ENCODE peak calls at places on chromosomes 12 and 14, in six cellular contexts. M, D, S, J, L and Y are unnamed samples.
A peak's percentile ranks its signal among the peaks of the same experiment; 100 is the strongest.

GRCh38 chr12:13144266-13144828 is 40.9 kb upstream of the GSG1 start:
- DNase-seq in J (no peak), S (no peak), M (no peak), L (no peak), D (no peak), Y (no peak)

GRCh38 chr14:34368115-34368970 is 93.7 kb downstream of the SPTSSA start:
- DNase-seq in S (no peak), L (no peak), D (no peak), M (no peak), J (peak; percentile 10), Y (peak; percentile 69)

GRCh38 chr12:87848248-87848868 is 180.8 kb downstream of the C12orf50 start:
- DNase-seq in J (peak; percentile 82), D (no peak), L (no peak), M (peak; percentile 21), S (peak; percentile 7), Y (peak; percentile 18)

GRCh38 chr12:56635539-56636117 is 5.5 kb upstream of the BAZ2A start:
- DNase-seq in D (no peak), S (no peak), J (no peak), L (no peak), M (no peak), Y (no peak)

GRCh38 chr12:68884251-68884650 is 48.7 kb downstream of the CPM start:
- DNase-seq in L (no peak), D (no peak), M (no peak), J (no peak), S (peak; percentile 17), Y (no peak)

GRCh38 chr12:2536724-2537123 is 258.0 kb upstream of the FKBP4 start:
- DNase-seq in L (no peak), S (no peak), J (no peak), M (no peak), D (no peak), Y (no peak)

GRCh38 chr14:60637490-60638452 is 11.5 kb downstream of the SIX1 start:
- DNase-seq in S (peak; percentile 21), J (peak; percentile 53), M (no peak), D (no peak), L (no peak), Y (no peak)

GRCh38 chr14:69355955-69356321 is 42.2 kb downstream of the ERH start:
- DNase-seq in J (peak; percentile 78), S (peak; percentile 23), D (peak; percentile 83), M (no peak), L (no peak), Y (no peak)

GRCh38 chr12:54207539-54208267 is 18.9 kb upstream of the SMUG1 start:
- DNase-seq in M (peak; percentile 81), L (peak; percentile 73), J (peak; percentile 37), D (peak; percentile 78), S (peak; percentile 41), Y (peak; percentile 75)

GRCh38 chr14:94886931-94887330 is 117.0 kb upstream of the GSC start:
- DNase-seq in J (no peak), D (no peak), L (no peak), S (no peak), M (no peak), Y (no peak)

GRCh38 chr12:12327802-12328201 is 22.2 kb downstream of the MANSC1 start:
- DNase-seq in L (no peak), M (peak; percentile 55), J (peak; percentile 73), D (no peak), S (peak; percentile 35), Y (no peak)

GRCh38 chr14:56482306-56482705 is 97.3 kb upstream of the TMEM260 start:
- DNase-seq in L (no peak), S (no peak), J (peak; percentile 9), D (no peak), M (peak; percentile 17), Y (no peak)

GRCh38 chr12:43293396-43293795 is 258.6 kb downstream of the ADAMTS20 start:
- DNase-seq in J (no peak), D (no peak), M (no peak), S (no peak), L (no peak), Y (no peak)

GRCh38 chr14:102982852-102983470 is 60.5 kb downstream of the AMN start:
- DNase-seq in L (no peak), D (no peak), S (no peak), J (no peak), M (peak; percentile 28), Y (no peak)

GRCh38 chr12:111360325-111360930 is 8.5 kb downstream of the PHETA1 start:
- DNase-seq in L (no peak), S (no peak), D (no peak), M (no peak), J (no peak), Y (no peak)

GRCh38 chr14:53956427-53957201 is at the start of gene BMP4:
- DNase-seq in S (peak; percentile 70), J (peak; percentile 30), D (peak; percentile 88), M (no peak), L (peak; percentile 75), Y (peak; percentile 91)

GRCh38 chr12:76085159-76085868 is 829 bp upstream of the NAP1L1 start:
- DNase-seq in D (no peak), L (no peak), M (no peak), S (no peak), J (peak; percentile 77), Y (peak; percentile 26)
- TF ChIP-seq CTCF in D (no peak), L (peak; percentile 25), M (peak; percentile 46), S (no peak), J (peak; percentile 36), Y (no peak)

GRCh38 chr12:116150452-116150851 is 127.0 kb downstream of the MED13L start:
- DNase-seq in L (no peak), S (no peak), J (no peak), M (no peak), D (no peak), Y (no peak)
- H3K4me1 ChIP-seq in L (peaks cover 50% of the 10 kb centered on the region), S (peaks cover 4% of the 10 kb centered on the region), J (peaks cover 13% of the 10 kb centered on the region), M (peaks cover 54% of the 10 kb centered on the region), D (no peaks in the 10 kb centered on the region), Y (no peaks in the 10 kb centered on the region)

GRCh38 chr12:14460212-14460841 is 94.8 kb downstream of the ATF7IP start:
- DNase-seq in J (no peak), S (no peak), M (no peak), D (no peak), L (no peak), Y (no peak)
- H3K9me3 ChIP-seq in J (no peaks in the 10 kb centered on the region), S (no peaks in the 10 kb centered on the region), M (no peaks in the 10 kb centered on the region), D (no peaks in the 10 kb centered on the region), L (no peaks in the 10 kb centered on the region), Y (no peaks in the 10 kb centered on the region)

GRCh38 chr14:104227806-104228205 is 89.4 kb downstream of the KIF26A start:
- DNase-seq in L (no peak), S (no peak), J (no peak), M (no peak), D (no peak), Y (no peak)

GRCh38 chr14:104228221-104228620 is 89.8 kb downstream of the KIF26A start:
- DNase-seq in L (no peak), D (no peak), S (no peak), J (no peak), M (no peak), Y (no peak)

GRCh38 chr14:104228716-104229620 is 90.6 kb downstream of the KIF26A start:
- DNase-seq in S (no peak), M (no peak), L (peak; percentile 34), J (no peak), D (no peak), Y (no peak)

GRCh38 chr14:104224516-104225281 is 86.3 kb downstream of the KIF26A start:
- DNase-seq in L (peak; percentile 51), S (no peak), D (no peak), M (peak; percentile 35), J (no peak), Y (peak; percentile 70)

DNA sequence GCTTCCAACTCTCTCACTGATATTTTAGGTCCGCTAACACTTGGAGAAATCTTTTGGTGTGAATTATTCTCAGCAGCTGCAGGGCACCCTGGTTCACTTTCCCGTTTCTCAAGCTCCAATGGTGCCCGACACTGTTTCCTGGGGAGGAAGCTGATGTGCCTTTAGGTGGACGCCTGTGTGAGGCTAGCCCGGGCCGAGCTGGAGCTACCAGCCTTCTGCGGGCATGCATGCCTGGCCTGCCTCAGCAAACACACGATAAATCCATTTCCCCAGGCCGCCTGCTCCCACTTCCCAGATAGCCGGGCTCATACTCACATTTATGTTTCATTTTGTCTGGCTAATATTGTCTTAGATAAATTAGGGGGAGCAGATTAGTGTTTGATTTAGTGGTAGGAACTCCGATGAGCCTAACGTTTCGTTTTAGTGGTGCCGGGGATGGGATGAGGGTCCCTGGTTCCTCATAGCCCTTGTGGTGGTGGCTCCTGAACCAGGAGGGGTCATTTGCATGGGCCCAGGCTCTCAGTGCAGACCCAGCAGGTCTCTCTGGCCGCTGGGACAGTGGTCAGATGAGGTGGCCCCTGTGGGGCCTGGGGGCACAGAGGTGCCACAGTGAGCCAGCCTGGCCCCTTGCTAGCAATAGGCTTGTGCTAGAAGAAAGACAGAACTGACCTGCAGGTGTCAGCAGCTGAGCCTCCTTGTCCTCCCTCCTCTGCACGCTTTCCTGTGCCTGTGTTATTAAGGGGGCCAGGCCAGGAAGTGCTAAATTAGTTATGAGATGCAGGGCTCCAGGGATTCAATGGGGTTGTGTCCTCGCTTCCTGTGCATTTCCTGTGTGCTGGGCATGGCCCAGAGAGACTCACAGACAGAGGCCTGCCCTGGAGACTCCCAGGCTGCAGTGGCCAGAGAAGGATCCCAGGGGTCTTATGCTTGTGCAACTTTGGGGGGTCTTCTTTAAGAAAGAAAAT is 88.3 kb downstream of the KIF26A start:
- DNase-seq in L (peak; percentile 38), J (no peak), S (no peak), D (no peak), M (no peak), Y (no peak)
- TF ChIP-seq CTCF in L (no peak), J (no peak), S (no peak), D (no peak), M (no peak), Y (no peak)

GRCh38 chr14:105330491-105330895 is 15.9 kb downstream of the PACS2 start:
- DNase-seq in J (peak; percentile 60), M (no peak), S (no peak), D (peak; percentile 45), L (peak; percentile 72), Y (no peak)
- H3K4me1 ChIP-seq in J (peaks cover 5% of the 10 kb centered on the region), M (no peaks in the 10 kb centered on the region), S (no peaks in the 10 kb centered on the region), D (no peaks in the 10 kb centered on the region), L (peaks cover 55% of the 10 kb centered on the region), Y (no peaks in the 10 kb centered on the region)

DNA sequence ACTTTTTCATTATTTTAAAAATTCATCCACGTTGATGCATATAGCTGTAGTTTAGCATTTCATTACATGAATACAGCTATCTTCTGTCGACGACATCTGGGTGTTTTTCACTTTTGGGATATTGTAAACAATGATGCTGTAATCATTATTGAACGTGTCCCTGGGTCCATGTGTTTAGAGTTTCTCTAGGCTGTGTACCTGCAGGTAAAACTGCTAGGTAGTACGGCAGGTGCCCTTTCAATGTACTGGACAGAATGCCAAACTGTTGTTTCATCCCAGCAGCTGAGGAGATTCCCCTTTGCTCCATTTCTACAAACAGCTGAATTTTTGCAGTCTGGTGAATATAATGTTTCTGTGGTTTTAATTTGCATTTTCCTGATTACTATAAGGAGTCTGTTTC is 63.9 kb downstream of the APPL2 start:
- DNase-seq in D (no peak), J (no peak), S (no peak), L (no peak), M (no peak), Y (no peak)
- H3K9me3 ChIP-seq in D (no peaks in the 10 kb centered on the region), J (no peaks in the 10 kb centered on the region), S (no peaks in the 10 kb centered on the region), L (no peaks in the 10 kb centered on the region), M (no peaks in the 10 kb centered on the region), Y (no peaks in the 10 kb centered on the region)